ENCODE peak calls at places on chromosomes 7 and 10, in nine cellular contexts. E is SK-N-SH, W is transverse colon, Y is A549, T is ovary, M is stomach, F is sigmoid colon, Q is suprapubic skin, O is GM12878. B is an unnamed sample.

GRCh38 chr10:131494451-131494850 is 182.9 kb upstream of the TCERG1L start:
- DNase-seq in E (no peak), W (no peak), Y (no peak), T (no peak), M (no peak), F (no peak), Q (no peak), O (no peak), B (no peak)

GRCh38 chr10:122044045-122044661 is 55.2 kb downstream of the TACC2 start:
- DNase-seq in E (no peak), W (peak), Y (no peak), T (no peak), M (no peak), F (peak), Q (no peak), O (no peak), B (no peak)

GRCh38 chr7:27188666-27189559 is 3.9 kb upstream of the HOXA11 start:
- DNase-seq in E (no peak), W (peak), Y (no peak), T (no peak), M (peak), F (peak), Q (peak), O (no peak), B (peak)

GRCh38 chr7:93921607-93922446 is at the start of gene GNG11:
- DNase-seq in E (peak), W (peak), Y (peak), T (peak), M (peak), F (peak), Q (peak), O (no peak), B (peak)

GRCh38 chr10:100696477-100696901 is 48.9 kb upstream of the PAX2 start:
- DNase-seq in E (no peak), W (no peak), Y (peak), T (no peak), M (no peak), F (no peak), Q (no peak), O (peak), B (no peak)

GRCh38 chr7:82109288-82109687 is 334.3 kb downstream of the CACNA2D1 start:
- DNase-seq in E (no peak), W (no peak), Y (peak), T (no peak), M (no peak), F (no peak), Q (no peak), O (no peak), B (no peak)

GRCh38 chr10:89553064-89553734 is 17.8 kb upstream of the SLC16A12 start:
- DNase-seq in E (no peak), W (no peak), Y (peak), T (no peak), M (no peak), F (no peak), Q (no peak), O (no peak), B (no peak)

GRCh38 chr7:139092090-139092796 is 17.3 kb downstream of the ZC3HAV1 start:
- DNase-seq in E (no peak), W (no peak), Y (no peak), T (no peak), M (no peak), F (no peak), Q (no peak), O (no peak), B (no peak)

GRCh38 chr10:42830237-42830636 is 47.6 kb downstream of the BMS1 start:
- DNase-seq in E (no peak), W (no peak), Y (no peak), T (no peak), M (no peak), F (no peak), Q (no peak), O (no peak), B (no peak)

GRCh38 chr10:85946713-85947326 is 419.8 kb downstream of the GRID1 start:
- DNase-seq in E (no peak), W (no peak), Y (no peak), T (no peak), M (no peak), F (no peak), Q (no peak), O (peak), B (no peak)

GRCh38 chr10:5622586-5622985 is 43.8 kb downstream of the ASB13 start:
- DNase-seq in E (no peak), W (no peak), Y (no peak), T (no peak), M (no peak), F (no peak), Q (no peak), O (no peak), B (no peak)

GRCh38 chr10:3424102-3424803 is 251.7 kb upstream of the PITRM1 start:
- DNase-seq in E (peak), W (no peak), Y (no peak), T (no peak), M (no peak), F (no peak), Q (peak), O (no peak), B (peak)

GRCh38 chr10:60162631-60163030 is 227.0 kb downstream of the ANK3 start:
- DNase-seq in E (no peak), W (no peak), Y (no peak), T (no peak), M (no peak), F (no peak), Q (no peak), O (no peak), B (no peak)

GRCh38 chr10:78470267-78471103 is 436.8 kb downstream of the RPS24 start:
- DNase-seq in E (peak), W (no peak), Y (no peak), T (no peak), M (no peak), F (no peak), Q (no peak), O (no peak), B (no peak)

GRCh38 chr10:15367296-15367830 is 3.7 kb downstream of the FAM171A1 start:
- DNase-seq in E (no peak), W (no peak), Y (no peak), T (no peak), M (no peak), F (no peak), Q (no peak), O (no peak), B (no peak)

GRCh38 chr10:15369642-15370211 is 1.4 kb downstream of the FAM171A1 start:
- DNase-seq in E (peak), W (no peak), Y (no peak), T (peak), M (no peak), F (no peak), Q (no peak), O (no peak), B (no peak)

GRCh38 chr10:15368456-15368855 is 2.6 kb downstream of the FAM171A1 start:
- DNase-seq in E (no peak), W (no peak), Y (no peak), T (no peak), M (no peak), F (no peak), Q (no peak), O (no peak), B (no peak)

GRCh38 chr10:15370741-15371701 is at the start of gene FAM171A1:
- DNase-seq in E (peak), W (peak), Y (peak), T (peak), M (peak), F (peak), Q (no peak), O (no peak), B (peak)

GRCh38 chr10:15370212-15370740 is 813 bp downstream of the FAM171A1 start:
- DNase-seq in E (peak), W (peak), Y (no peak), T (peak), M (no peak), F (peak), Q (no peak), O (no peak), B (no peak)
- TF ChIP-seq EP300 in E (no peak), W (no peak), Y (no peak), T (no peak), M (no peak), F (no peak), Q (no peak), O (no peak), B (no peak)

GRCh38 chr10:124418726-124419501 is at the start of gene OAT:
- DNase-seq in E (peak), W (peak), Y (peak), T (peak), M (peak), F (peak), Q (peak), O (peak), B (peak)
- TF ChIP-seq CTCF in E (peak), W (peak), Y (no peak), T (peak), M (no peak), F (no peak), Q (no peak), O (peak), B (peak)

DNA sequence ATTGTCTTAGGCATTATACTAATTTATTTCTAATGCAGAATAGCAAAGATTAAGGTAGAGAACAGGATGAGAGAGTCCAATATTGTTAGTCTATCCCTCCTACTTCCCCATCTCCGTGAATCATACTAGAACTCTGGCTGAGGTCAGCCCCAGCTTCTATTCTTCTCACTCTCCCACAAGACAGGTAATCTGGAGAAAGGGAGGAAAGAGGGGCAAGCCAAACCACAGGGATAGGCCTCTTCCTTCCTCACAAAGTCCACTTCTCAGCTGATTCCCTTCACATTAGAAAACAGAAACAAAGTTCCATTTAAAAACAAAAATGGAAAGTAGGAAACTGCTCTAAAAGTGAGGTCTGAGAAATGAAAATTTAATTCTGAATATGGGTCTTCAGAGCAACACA is 117.5 kb upstream of the LAMB4 start:
- DNase-seq in E (no peak), W (no peak), Y (no peak), T (no peak), M (no peak), F (no peak), Q (no peak), O (no peak), B (no peak)
- TF ChIP-seq EP300 in E (no peak), W (no peak), Y (no peak), T (no peak), M (no peak), F (no peak), Q (no peak), O (no peak), B (no peak)

GRCh38 chr10:114492351-114493037 is 88.2 kb upstream of the AFAP1L2 start:
- DNase-seq in E (no peak), W (no peak), Y (no peak), T (no peak), M (no peak), F (no peak), Q (no peak), O (no peak), B (no peak)
- TF ChIP-seq CTCF in E (no peak), W (no peak), Y (no peak), T (no peak), M (no peak), F (no peak), Q (no peak), O (no peak), B (no peak)

GRCh38 chr7:106117767-106118544 is 5.8 kb upstream of the SYPL1 start:
- DNase-seq in E (no peak), W (no peak), Y (no peak), T (no peak), M (no peak), F (no peak), Q (no peak), O (no peak), B (no peak)

GRCh38 chr7:106112972-106113421 is 885 bp upstream of the SYPL1 start:
- DNase-seq in E (no peak), W (no peak), Y (no peak), T (no peak), M (no peak), F (no peak), Q (no peak), O (no peak), B (no peak)

GRCh38 chr7:106114735-106115383 is 2.7 kb upstream of the SYPL1 start:
- DNase-seq in E (no peak), W (peak), Y (no peak), T (no peak), M (peak), F (no peak), Q (no peak), O (no peak), B (no peak)

GRCh38 chr7:106119719-106120118 is 7.6 kb upstream of the SYPL1 start:
- DNase-seq in E (no peak), W (no peak), Y (no peak), T (no peak), M (no peak), F (no peak), Q (no peak), O (no peak), B (no peak)

GRCh38 chr7:106116162-106116704 is 4.1 kb upstream of the SYPL1 start:
- DNase-seq in E (no peak), W (no peak), Y (no peak), T (no peak), M (no peak), F (no peak), Q (no peak), O (no peak), B (no peak)
- TF ChIP-seq EP300 in E (no peak), W (no peak), Y (no peak), T (no peak), M (no peak), F (no peak), Q (no peak), O (no peak), B (no peak)